ENCODE peak calls at places on chromosomes 6 and 20, in nine cellular contexts. A, X, U, F, Z, G, K, V and C are unnamed samples.

GRCh38 chr6:101824551-101825345 is 431.2 kb downstream of the GRIK2 start:
- DNase-seq in K (no peak), X (no peak), U (no peak), G (no peak), Z (no peak), A (no peak), F (no peak), V (no peak), C (no peak)

GRCh38 chr6:95518630-95519227 is 58.6 kb upstream of the MANEA start:
- DNase-seq in Z (no peak), F (no peak), G (no peak), A (no peak), X (no peak), K (no peak), V (no peak), U (no peak), C (no peak)

GRCh38 chr6:32852844-32853540 is 512 bp downstream of the TAP1 start:
- DNase-seq in K (no peak), X (no peak), G (peak), A (peak), U (no peak), V (peak), F (peak), Z (no peak), C (no peak)

GRCh38 chr20:19913927-19914614 is 103.1 kb upstream of the NAA20 start:
- DNase-seq in X (no peak), V (no peak), Z (no peak), K (no peak), A (no peak), U (no peak), G (no peak), F (no peak), C (peak)

GRCh38 chr6:100194535-100194934 is 200.5 kb upstream of the MCHR2 start:
- DNase-seq in K (no peak), F (no peak), V (no peak), G (no peak), U (no peak), A (no peak), Z (no peak), X (no peak), C (no peak)

GRCh38 chr6:134764741-134765140 is 185.2 kb downstream of the ALDH8A1 start:
- DNase-seq in U (no peak), K (no peak), A (no peak), G (no peak), F (no peak), X (no peak), V (no peak), Z (no peak), C (no peak)

GRCh38 chr6:37501632-37502466 is 2.2 kb upstream of the CCDC167 start:
- DNase-seq in Z (no peak), K (no peak), V (no peak), A (no peak), F (no peak), G (no peak), U (no peak), X (no peak), C (no peak)

GRCh38 chr6:169950558-169950957 is 199.1 kb downstream of the ERMARD start:
- DNase-seq in G (no peak), Z (no peak), F (peak), X (no peak), K (no peak), A (no peak), V (no peak), U (no peak), C (no peak)

GRCh38 chr20:43442310-43442880 is 15.3 kb upstream of the SRSF6 start:
- DNase-seq in G (no peak), K (no peak), F (peak), X (no peak), Z (no peak), A (no peak), U (no peak), V (no peak), C (peak)

GRCh38 chr6:116020738-116021137 is 40.0 kb downstream of the FRK start:
- DNase-seq in Z (no peak), X (no peak), A (no peak), G (no peak), V (no peak), K (no peak), F (no peak), U (no peak), C (no peak)

GRCh38 chr6:14310955-14311354 is 193.4 kb downstream of the CD83 start:
- DNase-seq in A (no peak), U (no peak), Z (no peak), X (no peak), F (no peak), K (no peak), V (no peak), G (no peak), C (no peak)

GRCh38 chr20:20334489-20334888 is 33.4 kb upstream of the INSM1 start:
- DNase-seq in A (no peak), G (no peak), K (no peak), V (no peak), U (no peak), X (no peak), F (no peak), Z (no peak), C (no peak)

GRCh38 chr6:165055231-165055630 is 254.2 kb downstream of the C6orf118 start:
- DNase-seq in U (no peak), G (no peak), A (no peak), X (no peak), Z (no peak), F (no peak), K (no peak), V (no peak), C (no peak)

GRCh38 chr20:18380908-18381529 is 85.8 kb downstream of the DZANK1 start:
- DNase-seq in G (no peak), X (no peak), U (no peak), F (no peak), A (no peak), V (no peak), K (no peak), Z (no peak), C (no peak)

GRCh38 chr6:30752164-30752927 is 8.0 kb upstream of the IER3 start:
- DNase-seq in K (peak), U (peak), G (no peak), X (no peak), A (no peak), Z (no peak), V (no peak), F (peak), C (no peak)

GRCh38 chr6:139313229-139313628 is 21.4 kb upstream of the TXLNB start:
- DNase-seq in K (no peak), A (no peak), X (no peak), U (no peak), V (no peak), G (no peak), Z (no peak), F (no peak), C (no peak)

GRCh38 chr6:133889557-133890301 is 816 bp downstream of the TCF21 start:
- DNase-seq in A (no peak), U (no peak), V (peak), Z (no peak), X (no peak), F (no peak), G (no peak), K (no peak), C (no peak)

GRCh38 chr6:142246960-142247359 is 54.8 kb upstream of the ADGRG6 start:
- DNase-seq in Z (no peak), X (no peak), K (no peak), G (no peak), A (no peak), V (no peak), F (no peak), U (no peak), C (no peak)

GRCh38 chr6:152636675-152637421 is at the start of gene SYNE1:
- DNase-seq in F (peak), K (no peak), X (no peak), G (no peak), U (no peak), V (peak), Z (no peak), A (no peak), C (no peak)

GRCh38 chr20:31808481-31808880 is 10.7 kb upstream of the MYLK2 start:
- DNase-seq in U (no peak), G (no peak), A (no peak), Z (no peak), X (no peak), F (no peak), K (no peak), V (no peak), C (no peak)

GRCh38 chr6:86961432-86962200 is 24.3 kb downstream of the HTR1E start:
- DNase-seq in Z (no peak), K (no peak), F (no peak), A (no peak), U (no peak), G (no peak), X (no peak), V (no peak), C (no peak)

GRCh38 chr6:20118877-20119276 is 93.4 kb downstream of the MBOAT1 start:
- DNase-seq in K (no peak), F (no peak), Z (no peak), G (no peak), X (no peak), V (peak), A (no peak), U (no peak), C (no peak)

GRCh38 chr6:12119085-12119588 is 107.0 kb downstream of the HIVEP1 start:
- DNase-seq in G (peak), X (no peak), U (no peak), F (no peak), Z (no peak), K (no peak), A (no peak), V (no peak), C (no peak)

GRCh38 chr6:159887146-159887545 is 3.6 kb upstream of the MAS1 start:
- DNase-seq in K (no peak), A (no peak), G (no peak), U (no peak), F (no peak), V (no peak), Z (no peak), X (no peak), C (no peak)

GRCh38 chr6:56040875-56041274 is 165.5 kb upstream of the BMP5 start:
- DNase-seq in U (peak), Z (no peak), K (no peak), G (no peak), F (peak), X (no peak), A (no peak), V (no peak), C (no peak)

GRCh38 chr20:44745122-44745521 is 543 bp upstream of the KCNK15 start:
- DNase-seq in X (no peak), G (no peak), V (no peak), Z (no peak), U (no peak), A (no peak), F (no peak), K (no peak), C (no peak)

GRCh38 chr20:58138395-58138794 is 90.1 kb downstream of the ANKRD60 start:
- DNase-seq in X (no peak), G (no peak), F (no peak), K (no peak), A (no peak), Z (no peak), U (no peak), V (no peak), C (no peak)